ENCODE peak calls at places on chromosome 11, in nine cellular contexts. One of them, this sample, is unnamed.

GRCh38 chr11:92556435-92556834 is 331.8 kb downstream of the FAT3 start:
- ATAC-seq in stimulated activated effector memory CD8-positive, alpha-beta T cell treated with anti-CD3 and anti-CD28 coated beads, Interleukin-12 subunit alpha, Interleukin-12 subunit beta, amount 100 ng/mL, for 72 hours: no peak
- ATAC-seq in natural killer cell: no peak
- ATAC-seq in central memory CD8-positive, alpha-beta T cell: no peak
- ATAC-seq in CD8-positive, alpha-beta T cell: no peak
- ATAC-seq in GM12878: no peak
- ATAC-seq in esophagus mucosa: no peak
- ATAC-seq in activated T-cell treated with anti-CD3 and anti-CD28 coated beads, Interleukin-2, amount 50 U/mL, for 4 hours: no peak
- ATAC-seq in HCT116: no peak
- ATAC-seq in this sample: no peak

GRCh38 chr11:12075822-12076821 is 34.3 kb upstream of the MICAL2 start:
- ATAC-seq in stimulated activated effector memory CD8-positive, alpha-beta T cell treated with anti-CD3 and anti-CD28 coated beads, Interleukin-12 subunit alpha, Interleukin-12 subunit beta, amount 100 ng/mL, for 72 hours: no peak
- ATAC-seq in natural killer cell: no peak
- ATAC-seq in esophagus mucosa: peak
- ATAC-seq in HCT116: no peak
- ATAC-seq in GM12878: no peak
- ATAC-seq in activated T-cell treated with anti-CD3 and anti-CD28 coated beads, Interleukin-2, amount 50 U/mL, for 4 hours: no peak
- ATAC-seq in central memory CD8-positive, alpha-beta T cell: no peak
- ATAC-seq in CD8-positive, alpha-beta T cell: no peak
- ATAC-seq in this sample: no peak

GRCh38 chr11:118109231-118109630 is 22.5 kb upstream of the SMIM35 start:
- ATAC-seq in GM12878: no peak
- ATAC-seq in natural killer cell: no peak
- ATAC-seq in esophagus mucosa: no peak
- ATAC-seq in CD8-positive, alpha-beta T cell: no peak
- ATAC-seq in HCT116: no peak
- ATAC-seq in stimulated activated effector memory CD8-positive, alpha-beta T cell treated with anti-CD3 and anti-CD28 coated beads, Interleukin-12 subunit alpha, Interleukin-12 subunit beta, amount 100 ng/mL, for 72 hours: no peak
- ATAC-seq in activated T-cell treated with anti-CD3 and anti-CD28 coated beads, Interleukin-2, amount 50 U/mL, for 4 hours: no peak
- ATAC-seq in central memory CD8-positive, alpha-beta T cell: no peak
- ATAC-seq in this sample: no peak

GRCh38 chr11:82732734-82733443 is 775 bp downstream of the FAM181B start:
- ATAC-seq in CD8-positive, alpha-beta T cell: no peak
- ATAC-seq in stimulated activated effector memory CD8-positive, alpha-beta T cell treated with anti-CD3 and anti-CD28 coated beads, Interleukin-12 subunit alpha, Interleukin-12 subunit beta, amount 100 ng/mL, for 72 hours: peak
- ATAC-seq in natural killer cell: no peak
- ATAC-seq in activated T-cell treated with anti-CD3 and anti-CD28 coated beads, Interleukin-2, amount 50 U/mL, for 4 hours: peak
- ATAC-seq in GM12878: no peak
- ATAC-seq in HCT116: no peak
- ATAC-seq in esophagus mucosa: peak
- ATAC-seq in central memory CD8-positive, alpha-beta T cell: no peak
- ATAC-seq in this sample: peak

GRCh38 chr11:7449196-7449840 is 36.0 kb upstream of the OLFML1 start:
- ATAC-seq in esophagus mucosa: no peak
- ATAC-seq in stimulated activated effector memory CD8-positive, alpha-beta T cell treated with anti-CD3 and anti-CD28 coated beads, Interleukin-12 subunit alpha, Interleukin-12 subunit beta, amount 100 ng/mL, for 72 hours: no peak
- ATAC-seq in central memory CD8-positive, alpha-beta T cell: no peak
- ATAC-seq in natural killer cell: no peak
- ATAC-seq in CD8-positive, alpha-beta T cell: no peak
- ATAC-seq in HCT116: no peak
- ATAC-seq in activated T-cell treated with anti-CD3 and anti-CD28 coated beads, Interleukin-2, amount 50 U/mL, for 4 hours: no peak
- ATAC-seq in GM12878: peak
- ATAC-seq in this sample: no peak

GRCh38 chr11:113475160-113475761 is at the start of gene DRD2:
- ATAC-seq in esophagus mucosa: no peak
- ATAC-seq in HCT116: no peak
- ATAC-seq in GM12878: no peak
- ATAC-seq in stimulated activated effector memory CD8-positive, alpha-beta T cell treated with anti-CD3 and anti-CD28 coated beads, Interleukin-12 subunit alpha, Interleukin-12 subunit beta, amount 100 ng/mL, for 72 hours: no peak
- ATAC-seq in CD8-positive, alpha-beta T cell: no peak
- ATAC-seq in activated T-cell treated with anti-CD3 and anti-CD28 coated beads, Interleukin-2, amount 50 U/mL, for 4 hours: peak
- ATAC-seq in natural killer cell: no peak
- ATAC-seq in central memory CD8-positive, alpha-beta T cell: no peak
- ATAC-seq in this sample: no peak

GRCh38 chr11:27437824-27438594 is 34.6 kb downstream of the LGR4 start:
- ATAC-seq in activated T-cell treated with anti-CD3 and anti-CD28 coated beads, Interleukin-2, amount 50 U/mL, for 4 hours: no peak
- ATAC-seq in HCT116: no peak
- ATAC-seq in stimulated activated effector memory CD8-positive, alpha-beta T cell treated with anti-CD3 and anti-CD28 coated beads, Interleukin-12 subunit alpha, Interleukin-12 subunit beta, amount 100 ng/mL, for 72 hours: no peak
- ATAC-seq in esophagus mucosa: no peak
- ATAC-seq in natural killer cell: no peak
- ATAC-seq in GM12878: no peak
- ATAC-seq in central memory CD8-positive, alpha-beta T cell: no peak
- ATAC-seq in CD8-positive, alpha-beta T cell: no peak
- ATAC-seq in this sample: no peak

GRCh38 chr11:121418625-121419114 is 33.4 kb upstream of the SORL1 start:
- ATAC-seq in CD8-positive, alpha-beta T cell: peak
- ATAC-seq in activated T-cell treated with anti-CD3 and anti-CD28 coated beads, Interleukin-2, amount 50 U/mL, for 4 hours: peak
- ATAC-seq in stimulated activated effector memory CD8-positive, alpha-beta T cell treated with anti-CD3 and anti-CD28 coated beads, Interleukin-12 subunit alpha, Interleukin-12 subunit beta, amount 100 ng/mL, for 72 hours: peak
- ATAC-seq in HCT116: no peak
- ATAC-seq in GM12878: peak
- ATAC-seq in natural killer cell: peak
- ATAC-seq in central memory CD8-positive, alpha-beta T cell: peak
- ATAC-seq in esophagus mucosa: peak
- ATAC-seq in this sample: peak

GRCh38 chr11:133516845-133517244 is 15.5 kb downstream of the OPCML start:
- ATAC-seq in GM12878: no peak
- ATAC-seq in central memory CD8-positive, alpha-beta T cell: no peak
- ATAC-seq in esophagus mucosa: no peak
- ATAC-seq in activated T-cell treated with anti-CD3 and anti-CD28 coated beads, Interleukin-2, amount 50 U/mL, for 4 hours: no peak
- ATAC-seq in HCT116: no peak
- ATAC-seq in stimulated activated effector memory CD8-positive, alpha-beta T cell treated with anti-CD3 and anti-CD28 coated beads, Interleukin-12 subunit alpha, Interleukin-12 subunit beta, amount 100 ng/mL, for 72 hours: no peak
- ATAC-seq in CD8-positive, alpha-beta T cell: no peak
- ATAC-seq in natural killer cell: no peak
- ATAC-seq in this sample: no peak

GRCh38 chr11:36296925-36297604 is 977 bp downstream of the PRR5L start:
- ATAC-seq in GM12878: no peak
- ATAC-seq in HCT116: no peak
- ATAC-seq in activated T-cell treated with anti-CD3 and anti-CD28 coated beads, Interleukin-2, amount 50 U/mL, for 4 hours: no peak
- ATAC-seq in CD8-positive, alpha-beta T cell: no peak
- ATAC-seq in natural killer cell: no peak
- ATAC-seq in stimulated activated effector memory CD8-positive, alpha-beta T cell treated with anti-CD3 and anti-CD28 coated beads, Interleukin-12 subunit alpha, Interleukin-12 subunit beta, amount 100 ng/mL, for 72 hours: no peak
- ATAC-seq in esophagus mucosa: no peak
- ATAC-seq in central memory CD8-positive, alpha-beta T cell: no peak
- ATAC-seq in this sample: no peak

GRCh38 chr11:118212131-118212725 is 12.6 kb downstream of the JAML start:
- ATAC-seq in central memory CD8-positive, alpha-beta T cell: no peak
- ATAC-seq in natural killer cell: no peak
- ATAC-seq in GM12878: no peak
- ATAC-seq in CD8-positive, alpha-beta T cell: no peak
- ATAC-seq in stimulated activated effector memory CD8-positive, alpha-beta T cell treated with anti-CD3 and anti-CD28 coated beads, Interleukin-12 subunit alpha, Interleukin-12 subunit beta, amount 100 ng/mL, for 72 hours: no peak
- ATAC-seq in esophagus mucosa: no peak
- ATAC-seq in HCT116: no peak
- ATAC-seq in activated T-cell treated with anti-CD3 and anti-CD28 coated beads, Interleukin-2, amount 50 U/mL, for 4 hours: no peak
- ATAC-seq in this sample: no peak

GRCh38 chr11:107859459-107860239 is 1.1 kb upstream of the SLC35F2 start:
- ATAC-seq in central memory CD8-positive, alpha-beta T cell: no peak
- ATAC-seq in GM12878: peak
- ATAC-seq in activated T-cell treated with anti-CD3 and anti-CD28 coated beads, Interleukin-2, amount 50 U/mL, for 4 hours: no peak
- ATAC-seq in HCT116: peak
- ATAC-seq in stimulated activated effector memory CD8-positive, alpha-beta T cell treated with anti-CD3 and anti-CD28 coated beads, Interleukin-12 subunit alpha, Interleukin-12 subunit beta, amount 100 ng/mL, for 72 hours: no peak
- ATAC-seq in CD8-positive, alpha-beta T cell: no peak
- ATAC-seq in natural killer cell: no peak
- ATAC-seq in esophagus mucosa: peak
- ATAC-seq in this sample: peak

GRCh38 chr11:10351768-10352641 is 47.1 kb downstream of the ADM start:
- ATAC-seq in activated T-cell treated with anti-CD3 and anti-CD28 coated beads, Interleukin-2, amount 50 U/mL, for 4 hours: no peak
- ATAC-seq in natural killer cell: no peak
- ATAC-seq in central memory CD8-positive, alpha-beta T cell: no peak
- ATAC-seq in HCT116: no peak
- ATAC-seq in esophagus mucosa: peak
- ATAC-seq in stimulated activated effector memory CD8-positive, alpha-beta T cell treated with anti-CD3 and anti-CD28 coated beads, Interleukin-12 subunit alpha, Interleukin-12 subunit beta, amount 100 ng/mL, for 72 hours: peak
- ATAC-seq in CD8-positive, alpha-beta T cell: no peak
- ATAC-seq in GM12878: no peak
- ATAC-seq in this sample: peak

GRCh38 chr11:47506363-47506762 is 46.6 kb downstream of the CELF1 start:
- ATAC-seq in esophagus mucosa: no peak
- ATAC-seq in central memory CD8-positive, alpha-beta T cell: no peak
- ATAC-seq in GM12878: no peak
- ATAC-seq in CD8-positive, alpha-beta T cell: no peak
- ATAC-seq in HCT116: no peak
- ATAC-seq in stimulated activated effector memory CD8-positive, alpha-beta T cell treated with anti-CD3 and anti-CD28 coated beads, Interleukin-12 subunit alpha, Interleukin-12 subunit beta, amount 100 ng/mL, for 72 hours: no peak
- ATAC-seq in activated T-cell treated with anti-CD3 and anti-CD28 coated beads, Interleukin-2, amount 50 U/mL, for 4 hours: no peak
- ATAC-seq in natural killer cell: no peak
- ATAC-seq in this sample: no peak

GRCh38 chr11:6626971-6627761 is 7.9 kb upstream of the TPP1 start:
- ATAC-seq in esophagus mucosa: no peak
- ATAC-seq in stimulated activated effector memory CD8-positive, alpha-beta T cell treated with anti-CD3 and anti-CD28 coated beads, Interleukin-12 subunit alpha, Interleukin-12 subunit beta, amount 100 ng/mL, for 72 hours: no peak
- ATAC-seq in CD8-positive, alpha-beta T cell: no peak
- ATAC-seq in HCT116: no peak
- ATAC-seq in activated T-cell treated with anti-CD3 and anti-CD28 coated beads, Interleukin-2, amount 50 U/mL, for 4 hours: peak
- ATAC-seq in natural killer cell: no peak
- ATAC-seq in central memory CD8-positive, alpha-beta T cell: no peak
- ATAC-seq in GM12878: no peak
- ATAC-seq in this sample: no peak

GRCh38 chr11:5929571-5929970 is 12.5 kb upstream of the OR56A3 start:
- ATAC-seq in CD8-positive, alpha-beta T cell: no peak
- ATAC-seq in esophagus mucosa: no peak
- ATAC-seq in HCT116: peak
- ATAC-seq in GM12878: no peak
- ATAC-seq in central memory CD8-positive, alpha-beta T cell: no peak
- ATAC-seq in activated T-cell treated with anti-CD3 and anti-CD28 coated beads, Interleukin-2, amount 50 U/mL, for 4 hours: no peak
- ATAC-seq in stimulated activated effector memory CD8-positive, alpha-beta T cell treated with anti-CD3 and anti-CD28 coated beads, Interleukin-12 subunit alpha, Interleukin-12 subunit beta, amount 100 ng/mL, for 72 hours: no peak
- ATAC-seq in natural killer cell: no peak
- ATAC-seq in this sample: no peak

GRCh38 chr11:12581923-12582322 is 92.3 kb upstream of the TEAD1 start:
- ATAC-seq in HCT116: peak
- ATAC-seq in CD8-positive, alpha-beta T cell: no peak
- ATAC-seq in central memory CD8-positive, alpha-beta T cell: no peak
- ATAC-seq in esophagus mucosa: peak
- ATAC-seq in GM12878: peak
- ATAC-seq in stimulated activated effector memory CD8-positive, alpha-beta T cell treated with anti-CD3 and anti-CD28 coated beads, Interleukin-12 subunit alpha, Interleukin-12 subunit beta, amount 100 ng/mL, for 72 hours: peak
- ATAC-seq in activated T-cell treated with anti-CD3 and anti-CD28 coated beads, Interleukin-2, amount 50 U/mL, for 4 hours: no peak
- ATAC-seq in natural killer cell: no peak
- ATAC-seq in this sample: no peak

GRCh38 chr11:35173011-35173511 is 34.1 kb downstream of the CD44 start:
- ATAC-seq in CD8-positive, alpha-beta T cell: no peak
- ATAC-seq in activated T-cell treated with anti-CD3 and anti-CD28 coated beads, Interleukin-2, amount 50 U/mL, for 4 hours: no peak
- ATAC-seq in central memory CD8-positive, alpha-beta T cell: peak
- ATAC-seq in stimulated activated effector memory CD8-positive, alpha-beta T cell treated with anti-CD3 and anti-CD28 coated beads, Interleukin-12 subunit alpha, Interleukin-12 subunit beta, amount 100 ng/mL, for 72 hours: no peak
- ATAC-seq in GM12878: peak
- ATAC-seq in esophagus mucosa: peak
- ATAC-seq in natural killer cell: no peak
- ATAC-seq in HCT116: no peak
- ATAC-seq in this sample: peak

GRCh38 chr11:3996651-3997050 is 97.9 kb upstream of the RRM1 start:
- ATAC-seq in central memory CD8-positive, alpha-beta T cell: no peak
- ATAC-seq in HCT116: no peak
- ATAC-seq in activated T-cell treated with anti-CD3 and anti-CD28 coated beads, Interleukin-2, amount 50 U/mL, for 4 hours: no peak
- ATAC-seq in CD8-positive, alpha-beta T cell: no peak
- ATAC-seq in stimulated activated effector memory CD8-positive, alpha-beta T cell treated with anti-CD3 and anti-CD28 coated beads, Interleukin-12 subunit alpha, Interleukin-12 subunit beta, amount 100 ng/mL, for 72 hours: no peak
- ATAC-seq in GM12878: no peak
- ATAC-seq in natural killer cell: no peak
- ATAC-seq in esophagus mucosa: no peak
- ATAC-seq in this sample: no peak

GRCh38 chr11:112797653-112798293 is 163.4 kb upstream of the NCAM1 start:
- ATAC-seq in natural killer cell: peak
- ATAC-seq in CD8-positive, alpha-beta T cell: no peak
- ATAC-seq in esophagus mucosa: peak
- ATAC-seq in central memory CD8-positive, alpha-beta T cell: no peak
- ATAC-seq in HCT116: peak
- ATAC-seq in stimulated activated effector memory CD8-positive, alpha-beta T cell treated with anti-CD3 and anti-CD28 coated beads, Interleukin-12 subunit alpha, Interleukin-12 subunit beta, amount 100 ng/mL, for 72 hours: peak
- ATAC-seq in activated T-cell treated with anti-CD3 and anti-CD28 coated beads, Interleukin-2, amount 50 U/mL, for 4 hours: no peak
- ATAC-seq in GM12878: peak
- ATAC-seq in this sample: no peak

GRCh38 chr11:1543606-1544263 is 28.3 kb downstream of the DUSP8 start:
- ATAC-seq in GM12878: no peak
- ATAC-seq in stimulated activated effector memory CD8-positive, alpha-beta T cell treated with anti-CD3 and anti-CD28 coated beads, Interleukin-12 subunit alpha, Interleukin-12 subunit beta, amount 100 ng/mL, for 72 hours: no peak
- ATAC-seq in natural killer cell: no peak
- ATAC-seq in CD8-positive, alpha-beta T cell: no peak
- ATAC-seq in esophagus mucosa: no peak
- ATAC-seq in central memory CD8-positive, alpha-beta T cell: no peak
- ATAC-seq in HCT116: no peak
- ATAC-seq in activated T-cell treated with anti-CD3 and anti-CD28 coated beads, Interleukin-2, amount 50 U/mL, for 4 hours: no peak
- ATAC-seq in this sample: no peak

GRCh38 chr11:2779499-2779980 is 79.7 kb upstream of the KCNQ1OT1 start:
- ATAC-seq in CD8-positive, alpha-beta T cell: no peak
- ATAC-seq in natural killer cell: no peak
- ATAC-seq in central memory CD8-positive, alpha-beta T cell: no peak
- ATAC-seq in activated T-cell treated with anti-CD3 and anti-CD28 coated beads, Interleukin-2, amount 50 U/mL, for 4 hours: no peak
- ATAC-seq in GM12878: no peak
- ATAC-seq in stimulated activated effector memory CD8-positive, alpha-beta T cell treated with anti-CD3 and anti-CD28 coated beads, Interleukin-12 subunit alpha, Interleukin-12 subunit beta, amount 100 ng/mL, for 72 hours: no peak
- ATAC-seq in HCT116: no peak
- ATAC-seq in esophagus mucosa: no peak
- ATAC-seq in this sample: no peak

GRCh38 chr11:57647368-57647767 is 2.3 kb downstream of the YPEL4 start:
- ATAC-seq in central memory CD8-positive, alpha-beta T cell: no peak
- ATAC-seq in natural killer cell: no peak
- ATAC-seq in GM12878: no peak
- ATAC-seq in esophagus mucosa: no peak
- ATAC-seq in activated T-cell treated with anti-CD3 and anti-CD28 coated beads, Interleukin-2, amount 50 U/mL, for 4 hours: no peak
- ATAC-seq in CD8-positive, alpha-beta T cell: no peak
- ATAC-seq in HCT116: no peak
- ATAC-seq in stimulated activated effector memory CD8-positive, alpha-beta T cell treated with anti-CD3 and anti-CD28 coated beads, Interleukin-12 subunit alpha, Interleukin-12 subunit beta, amount 100 ng/mL, for 72 hours: no peak
- ATAC-seq in this sample: no peak

GRCh38 chr11:1011320-1011698 is 25.2 kb downstream of the MUC6 start:
- ATAC-seq in natural killer cell: no peak
- ATAC-seq in central memory CD8-positive, alpha-beta T cell: no peak
- ATAC-seq in esophagus mucosa: no peak
- ATAC-seq in activated T-cell treated with anti-CD3 and anti-CD28 coated beads, Interleukin-2, amount 50 U/mL, for 4 hours: no peak
- ATAC-seq in GM12878: no peak
- ATAC-seq in stimulated activated effector memory CD8-positive, alpha-beta T cell treated with anti-CD3 and anti-CD28 coated beads, Interleukin-12 subunit alpha, Interleukin-12 subunit beta, amount 100 ng/mL, for 72 hours: no peak
- ATAC-seq in HCT116: no peak
- ATAC-seq in CD8-positive, alpha-beta T cell: no peak
- ATAC-seq in this sample: no peak

GRCh38 chr11:45348729-45349128 is 62.6 kb upstream of the SYT13 start:
- ATAC-seq in activated T-cell treated with anti-CD3 and anti-CD28 coated beads, Interleukin-2, amount 50 U/mL, for 4 hours: no peak
- ATAC-seq in HCT116: no peak
- ATAC-seq in GM12878: no peak
- ATAC-seq in central memory CD8-positive, alpha-beta T cell: no peak
- ATAC-seq in natural killer cell: no peak
- ATAC-seq in stimulated activated effector memory CD8-positive, alpha-beta T cell treated with anti-CD3 and anti-CD28 coated beads, Interleukin-12 subunit alpha, Interleukin-12 subunit beta, amount 100 ng/mL, for 72 hours: no peak
- ATAC-seq in CD8-positive, alpha-beta T cell: no peak
- ATAC-seq in esophagus mucosa: no peak
- ATAC-seq in this sample: no peak

GRCh38 chr11:118398797-118399564 is 2.4 kb upstream of the ATP5MG start:
- ATAC-seq in CD8-positive, alpha-beta T cell: peak
- ATAC-seq in GM12878: peak
- ATAC-seq in natural killer cell: peak
- ATAC-seq in central memory CD8-positive, alpha-beta T cell: peak
- ATAC-seq in stimulated activated effector memory CD8-positive, alpha-beta T cell treated with anti-CD3 and anti-CD28 coated beads, Interleukin-12 subunit alpha, Interleukin-12 subunit beta, amount 100 ng/mL, for 72 hours: peak
- ATAC-seq in HCT116: no peak
- ATAC-seq in esophagus mucosa: peak
- ATAC-seq in activated T-cell treated with anti-CD3 and anti-CD28 coated beads, Interleukin-2, amount 50 U/mL, for 4 hours: peak
- ATAC-seq in this sample: peak

GRCh38 chr11:133082851-133083488 is 449.3 kb downstream of the OPCML start:
- ATAC-seq in HCT116: peak
- ATAC-seq in activated T-cell treated with anti-CD3 and anti-CD28 coated beads, Interleukin-2, amount 50 U/mL, for 4 hours: peak
- ATAC-seq in stimulated activated effector memory CD8-positive, alpha-beta T cell treated with anti-CD3 and anti-CD28 coated beads, Interleukin-12 subunit alpha, Interleukin-12 subunit beta, amount 100 ng/mL, for 72 hours: peak
- ATAC-seq in CD8-positive, alpha-beta T cell: peak
- ATAC-seq in natural killer cell: peak
- ATAC-seq in central memory CD8-positive, alpha-beta T cell: no peak
- ATAC-seq in esophagus mucosa: peak
- ATAC-seq in GM12878: peak
- ATAC-seq in this sample: peak

GRCh38 chr11:95923441-95923729 is 522 bp downstream of the MTMR2 start:
- ATAC-seq in central memory CD8-positive, alpha-beta T cell: no peak
- ATAC-seq in CD8-positive, alpha-beta T cell: no peak
- ATAC-seq in esophagus mucosa: no peak
- ATAC-seq in HCT116: no peak
- ATAC-seq in natural killer cell: peak
- ATAC-seq in stimulated activated effector memory CD8-positive, alpha-beta T cell treated with anti-CD3 and anti-CD28 coated beads, Interleukin-12 subunit alpha, Interleukin-12 subunit beta, amount 100 ng/mL, for 72 hours: no peak
- ATAC-seq in GM12878: no peak
- ATAC-seq in activated T-cell treated with anti-CD3 and anti-CD28 coated beads, Interleukin-2, amount 50 U/mL, for 4 hours: no peak
- ATAC-seq in this sample: no peak

GRCh38 chr11:15275141-15275540 is 160.4 kb downstream of the INSC start:
- ATAC-seq in GM12878: no peak
- ATAC-seq in stimulated activated effector memory CD8-positive, alpha-beta T cell treated with anti-CD3 and anti-CD28 coated beads, Interleukin-12 subunit alpha, Interleukin-12 subunit beta, amount 100 ng/mL, for 72 hours: no peak
- ATAC-seq in natural killer cell: no peak
- ATAC-seq in HCT116: no peak
- ATAC-seq in central memory CD8-positive, alpha-beta T cell: no peak
- ATAC-seq in CD8-positive, alpha-beta T cell: no peak
- ATAC-seq in activated T-cell treated with anti-CD3 and anti-CD28 coated beads, Interleukin-2, amount 50 U/mL, for 4 hours: no peak
- ATAC-seq in esophagus mucosa: no peak
- ATAC-seq in this sample: no peak

GRCh38 chr11:84819128-84819527 is 808.0 kb downstream of the DLG2 start:
- ATAC-seq in GM12878: no peak
- ATAC-seq in esophagus mucosa: no peak
- ATAC-seq in natural killer cell: no peak
- ATAC-seq in CD8-positive, alpha-beta T cell: no peak
- ATAC-seq in activated T-cell treated with anti-CD3 and anti-CD28 coated beads, Interleukin-2, amount 50 U/mL, for 4 hours: no peak
- ATAC-seq in stimulated activated effector memory CD8-positive, alpha-beta T cell treated with anti-CD3 and anti-CD28 coated beads, Interleukin-12 subunit alpha, Interleukin-12 subunit beta, amount 100 ng/mL, for 72 hours: no peak
- ATAC-seq in HCT116: no peak
- ATAC-seq in central memory CD8-positive, alpha-beta T cell: no peak
- ATAC-seq in this sample: no peak